ENCODE peak calls at places on chromosomes 2 and 18, in nine cellular contexts. R is NCI-H774; E is coronary artery; S is Kasumi-1; Q is skeletal muscle cell; Z is tibial artery; H is NCI-H510A treated with DMSO at 0.1 percent for 48 hours; K is iPS DF 19.7; I is stimulated activated CD4-positive, alpha-beta T cell treated with anti-CD3 and anti-CD28 coated beads, Interleukin-1b, Interleukin-23, amount 100 ng/mL, for 24 hours. L is an unnamed sample.

GRCh38 chr2:134207589-134208209 is 46.2 kb upstream of the MGAT5 start:
- DNase-seq in R (no peak), E (no peak), S (peak; percentile 60), Q (no peak), Z (no peak), H (peak; percentile 31), K (no peak), I (no peak), L (peak; percentile 17)

GRCh38 chr2:237714690-237715458 is 83.7 kb upstream of the RBM44 start:
- DNase-seq in R (no peak), E (no peak), S (no peak), Q (peak; percentile 54), Z (no peak), H (no peak), K (no peak), I (no peak), L (no peak)

GRCh38 chr2:105873721-105874120 is 129.0 kb downstream of the NCK2 start:
- DNase-seq in R (no peak), E (peak; percentile 58), S (no peak), Q (peak; percentile 69), Z (no peak), H (no peak), K (no peak), I (peak; percentile 16), L (no peak)

GRCh38 chr2:132815522-132815921 is 145.5 kb upstream of the LYPD1 start:
- DNase-seq in R (no peak), E (no peak), S (no peak), Q (peak; percentile 82), Z (no peak), H (no peak), K (no peak), I (no peak), L (no peak)

GRCh38 chr2:83584674-83585073 is 874.4 kb downstream of the SUCLG1 start:
- DNase-seq in R (no peak), E (no peak), S (no peak), Q (no peak), Z (no peak), H (no peak), K (no peak), I (no peak), L (no peak)

GRCh38 chr2:96090181-96090500 is 26.2 kb downstream of the ADRA2B start:
- DNase-seq in R (no peak), E (peak; percentile 58), S (no peak), Q (no peak), Z (no peak), H (no peak), K (no peak), I (no peak), L (no peak)

GRCh38 chr18:47457614-47458013 is 206.2 kb upstream of the SKOR2 start:
- DNase-seq in R (no peak), E (peak; percentile 36), S (no peak), Q (no peak), Z (no peak), H (no peak), K (no peak), I (no peak), L (no peak)

GRCh38 chr2:41937464-41937861 is 110.4 kb upstream of the PKDCC start:
- DNase-seq in R (no peak), E (no peak), S (no peak), Q (no peak), Z (no peak), H (no peak), K (peak; percentile 94), I (no peak), L (no peak)

GRCh38 chr2:107634172-107634571 is 192.5 kb upstream of the RGPD4 start:
- DNase-seq in R (no peak), E (no peak), S (no peak), Q (no peak), Z (no peak), H (no peak), K (no peak), I (no peak), L (no peak)

GRCh38 chr2:206378835-206379234 is 64.5 kb upstream of the ADAM23 start:
- DNase-seq in R (no peak), E (no peak), S (no peak), Q (peak; percentile 35), Z (no peak), H (no peak), K (no peak), I (no peak), L (no peak)

GRCh38 chr18:80187956-80188642 is 59.2 kb downstream of the PARD6G start:
- DNase-seq in R (no peak), E (no peak), S (no peak), Q (no peak), Z (no peak), H (no peak), K (no peak), I (no peak), L (no peak)

GRCh38 chr2:46384457-46384815 is 87.2 kb downstream of the EPAS1 start:
- DNase-seq in R (no peak), E (no peak), S (no peak), Q (no peak), Z (no peak), H (no peak), K (no peak), I (no peak), L (no peak)

GRCh38 chr2:96888082-96889011 is 18.5 kb upstream of the SEMA4C start:
- DNase-seq in R (peak; percentile 65), E (no peak), S (no peak), Q (no peak), Z (peak; percentile 58), H (peak; percentile 96), K (no peak), I (no peak), L (no peak)

GRCh38 chr2:220935789-220936321 is 636.2 kb downstream of the EPHA4 start:
- DNase-seq in R (no peak), E (no peak), S (no peak), Q (no peak), Z (no peak), H (no peak), K (no peak), I (no peak), L (no peak)

L was measured in tibial nerve.